ENCODE peak calls at places on chromosomes 3 and 15, in nine cellular contexts. One of them, this sample, is unnamed.

GRCh38 chr3:172918165-172918564 is 167.6 kb downstream of the ECT2 start:
- DNase-seq in spleen: no peak
- DNase-seq in astrocyte of the spinal cord: peak
- DNase-seq in GM12865: no peak
- DNase-seq in CD8-positive, alpha-beta T cell: no peak
- DNase-seq in OCI-LY7: no peak
- DNase-seq in tibial nerve: no peak
- DNase-seq in gastrocnemius medialis: no peak
- DNase-seq in lung: no peak
- DNase-seq in this sample: no peak

GRCh38 chr15:74345051-74345450 is 22.4 kb downstream of the CYP11A1 start:
- DNase-seq in spleen: peak
- DNase-seq in astrocyte of the spinal cord: peak
- DNase-seq in GM12865: no peak
- DNase-seq in CD8-positive, alpha-beta T cell: no peak
- DNase-seq in OCI-LY7: no peak
- DNase-seq in tibial nerve: no peak
- DNase-seq in gastrocnemius medialis: no peak
- DNase-seq in lung: no peak
- DNase-seq in this sample: no peak

GRCh38 chr3:14719006-14719405 is 44.1 kb downstream of the C3orf20 start:
- DNase-seq in spleen: no peak
- DNase-seq in astrocyte of the spinal cord: no peak
- DNase-seq in GM12865: peak
- DNase-seq in CD8-positive, alpha-beta T cell: no peak
- DNase-seq in OCI-LY7: no peak
- DNase-seq in tibial nerve: no peak
- DNase-seq in gastrocnemius medialis: no peak
- DNase-seq in lung: no peak
- DNase-seq in this sample: no peak

GRCh38 chr3:124791639-124792111 is 61.4 kb downstream of the UMPS start:
- DNase-seq in spleen: no peak
- DNase-seq in astrocyte of the spinal cord: peak
- DNase-seq in GM12865: peak
- DNase-seq in CD8-positive, alpha-beta T cell: no peak
- DNase-seq in OCI-LY7: no peak
- DNase-seq in tibial nerve: no peak
- DNase-seq in gastrocnemius medialis: no peak
- DNase-seq in lung: peak
- DNase-seq in this sample: peak

GRCh38 chr3:164222200-164222599 is 856.1 kb downstream of the SI start:
- DNase-seq in spleen: no peak
- DNase-seq in astrocyte of the spinal cord: no peak
- DNase-seq in GM12865: no peak
- DNase-seq in CD8-positive, alpha-beta T cell: no peak
- DNase-seq in OCI-LY7: no peak
- DNase-seq in tibial nerve: no peak
- DNase-seq in gastrocnemius medialis: no peak
- DNase-seq in lung: no peak
- DNase-seq in this sample: no peak

GRCh38 chr15:35697549-35698299 is 151.8 kb upstream of the DPH6 start:
- DNase-seq in spleen: no peak
- DNase-seq in astrocyte of the spinal cord: peak
- DNase-seq in GM12865: no peak
- DNase-seq in CD8-positive, alpha-beta T cell: no peak
- DNase-seq in OCI-LY7: no peak
- DNase-seq in tibial nerve: peak
- DNase-seq in gastrocnemius medialis: no peak
- DNase-seq in lung: no peak
- DNase-seq in this sample: no peak

GRCh38 chr3:39130026-39130425 is 22.5 kb downstream of the TTC21A start:
- DNase-seq in spleen: peak
- DNase-seq in astrocyte of the spinal cord: no peak
- DNase-seq in GM12865: no peak
- DNase-seq in CD8-positive, alpha-beta T cell: no peak
- DNase-seq in OCI-LY7: no peak
- DNase-seq in tibial nerve: no peak
- DNase-seq in gastrocnemius medialis: no peak
- DNase-seq in lung: no peak
- DNase-seq in this sample: no peak

GRCh38 chr15:63381301-63382192 is at the start of gene CA12:
- DNase-seq in spleen: peak
- DNase-seq in astrocyte of the spinal cord: peak
- DNase-seq in GM12865: no peak
- DNase-seq in CD8-positive, alpha-beta T cell: no peak
- DNase-seq in OCI-LY7: no peak
- DNase-seq in tibial nerve: no peak
- DNase-seq in gastrocnemius medialis: no peak
- DNase-seq in lung: no peak
- DNase-seq in this sample: peak

DNA sequence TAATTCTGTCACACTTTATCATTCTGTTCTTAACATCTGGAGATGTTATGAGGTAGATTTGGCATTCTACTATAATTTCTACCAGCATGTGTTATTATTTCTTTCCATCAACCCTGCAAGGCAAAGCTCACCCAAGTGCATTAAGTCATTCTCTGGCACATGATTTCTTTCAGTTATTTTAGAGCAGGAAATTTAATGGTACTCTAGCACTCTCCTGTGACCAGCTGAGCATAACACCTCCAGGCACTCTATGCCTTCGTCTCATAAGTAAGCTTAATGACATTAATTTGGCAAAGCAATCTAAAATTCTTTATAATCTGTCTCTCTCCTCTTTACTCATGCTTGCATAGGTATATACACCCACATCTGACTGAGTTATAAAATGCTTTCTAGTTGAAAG is 300.2 kb upstream of the GPR149 start:
- DNase-seq in spleen: no peak
- DNase-seq in astrocyte of the spinal cord: no peak
- DNase-seq in GM12865: no peak
- DNase-seq in CD8-positive, alpha-beta T cell: no peak
- DNase-seq in OCI-LY7: no peak
- DNase-seq in tibial nerve: no peak
- DNase-seq in gastrocnemius medialis: no peak
- DNase-seq in lung: no peak
- DNase-seq in this sample: no peak
- TF ChIP-seq CTCF in spleen: no peak
- TF ChIP-seq CTCF in astrocyte of the spinal cord: no peak
- TF ChIP-seq CTCF in GM12865: no peak
- TF ChIP-seq CTCF in CD8-positive, alpha-beta T cell: no peak
- TF ChIP-seq CTCF in OCI-LY7: peak
- TF ChIP-seq CTCF in tibial nerve: no peak
- TF ChIP-seq CTCF in gastrocnemius medialis: no peak
- TF ChIP-seq CTCF in lung: no peak
- TF ChIP-seq CTCF in this sample: peak

GRCh38 chr15:45093622-45094357 is 20.2 kb downstream of the DUOX2 start:
- DNase-seq in spleen: no peak
- DNase-seq in astrocyte of the spinal cord: no peak
- DNase-seq in GM12865: no peak
- DNase-seq in CD8-positive, alpha-beta T cell: no peak
- DNase-seq in OCI-LY7: no peak
- DNase-seq in tibial nerve: no peak
- DNase-seq in gastrocnemius medialis: no peak
- DNase-seq in lung: no peak
- DNase-seq in this sample: no peak

GRCh38 chr15:45091581-45091980 is 22.4 kb downstream of the DUOX2 start:
- DNase-seq in spleen: no peak
- DNase-seq in astrocyte of the spinal cord: no peak
- DNase-seq in GM12865: no peak
- DNase-seq in CD8-positive, alpha-beta T cell: no peak
- DNase-seq in OCI-LY7: no peak
- DNase-seq in tibial nerve: no peak
- DNase-seq in gastrocnemius medialis: no peak
- DNase-seq in lung: no peak
- DNase-seq in this sample: no peak

GRCh38 chr15:45091161-45091560 is 22.8 kb downstream of the DUOX2 start:
- DNase-seq in spleen: no peak
- DNase-seq in astrocyte of the spinal cord: no peak
- DNase-seq in GM12865: no peak
- DNase-seq in CD8-positive, alpha-beta T cell: no peak
- DNase-seq in OCI-LY7: no peak
- DNase-seq in tibial nerve: no peak
- DNase-seq in gastrocnemius medialis: no peak
- DNase-seq in lung: no peak
- DNase-seq in this sample: no peak

GRCh38 chr15:45094358-45094730 is 19.6 kb downstream of the DUOX2 start:
- DNase-seq in spleen: no peak
- DNase-seq in astrocyte of the spinal cord: no peak
- DNase-seq in GM12865: no peak
- DNase-seq in CD8-positive, alpha-beta T cell: no peak
- DNase-seq in OCI-LY7: no peak
- DNase-seq in tibial nerve: no peak
- DNase-seq in gastrocnemius medialis: no peak
- DNase-seq in lung: no peak
- DNase-seq in this sample: no peak

DNA sequence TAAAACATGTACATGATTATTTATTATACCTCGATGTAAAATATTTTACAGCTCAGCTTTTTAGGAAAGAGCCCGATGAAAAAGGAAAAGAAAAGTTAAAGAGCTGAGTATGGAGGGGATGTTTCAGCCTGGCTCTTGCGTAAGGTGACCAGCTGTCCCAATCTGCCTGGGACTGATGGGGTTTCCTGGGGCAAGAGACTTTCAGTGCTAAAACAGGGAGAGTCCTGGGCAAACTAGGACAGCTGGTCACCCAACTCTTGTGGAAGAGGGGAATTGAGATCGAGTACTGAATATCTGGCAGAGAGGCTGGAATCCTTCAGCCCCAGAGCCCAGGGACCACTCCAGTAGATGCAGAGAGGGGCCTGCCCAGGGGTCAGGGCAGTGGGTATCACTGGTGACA is 21.0 kb downstream of the DUOX2 start:
- DNase-seq in spleen: no peak
- DNase-seq in astrocyte of the spinal cord: no peak
- DNase-seq in GM12865: no peak
- DNase-seq in CD8-positive, alpha-beta T cell: no peak
- DNase-seq in OCI-LY7: no peak
- DNase-seq in tibial nerve: no peak
- DNase-seq in gastrocnemius medialis: no peak
- DNase-seq in lung: no peak
- DNase-seq in this sample: no peak
- H3K4me3 ChIP-seq in spleen: no peak
- H3K4me3 ChIP-seq in astrocyte of the spinal cord: no peak
- H3K4me3 ChIP-seq in GM12865: no peak
- H3K4me3 ChIP-seq in CD8-positive, alpha-beta T cell: no peak
- H3K4me3 ChIP-seq in OCI-LY7: no peak
- H3K4me3 ChIP-seq in tibial nerve: no peak
- H3K4me3 ChIP-seq in gastrocnemius medialis: no peak
- H3K4me3 ChIP-seq in lung: no peak
- H3K4me3 ChIP-seq in this sample: no peak

DNA sequence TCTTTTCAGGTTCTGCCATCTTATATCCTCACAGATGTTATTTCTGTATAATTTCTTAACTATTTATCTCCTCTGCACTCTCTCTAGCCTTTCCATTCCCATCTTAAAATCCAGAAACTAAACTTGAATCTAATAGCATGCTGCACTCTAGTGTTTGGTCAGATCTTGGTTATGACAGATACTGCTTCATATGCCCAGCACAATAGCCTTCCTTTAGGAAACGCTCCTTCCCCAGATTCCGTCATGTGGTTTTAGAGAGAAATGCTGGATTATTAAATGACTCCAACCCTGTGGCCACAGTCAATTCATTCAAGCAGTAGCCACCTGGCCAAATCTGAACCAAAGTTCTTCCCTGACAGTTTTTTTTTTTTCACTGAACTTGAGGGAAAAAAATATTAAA is 19.4 kb downstream of the RASGRP1 start:
- DNase-seq in spleen: no peak
- DNase-seq in astrocyte of the spinal cord: no peak
- DNase-seq in GM12865: no peak
- DNase-seq in CD8-positive, alpha-beta T cell: no peak
- DNase-seq in OCI-LY7: no peak
- DNase-seq in tibial nerve: no peak
- DNase-seq in gastrocnemius medialis: no peak
- DNase-seq in lung: no peak
- DNase-seq in this sample: no peak
- TF ChIP-seq CTCF in spleen: no peak
- TF ChIP-seq CTCF in astrocyte of the spinal cord: no peak
- TF ChIP-seq CTCF in GM12865: no peak
- TF ChIP-seq CTCF in CD8-positive, alpha-beta T cell: no peak
- TF ChIP-seq CTCF in OCI-LY7: no peak
- TF ChIP-seq CTCF in tibial nerve: no peak
- TF ChIP-seq CTCF in gastrocnemius medialis: no peak
- TF ChIP-seq CTCF in lung: no peak
- TF ChIP-seq CTCF in this sample: no peak

GRCh38 chr3:47009225-47010049 is 30.0 kb downstream of the NBEAL2 start:
- DNase-seq in spleen: peak
- DNase-seq in astrocyte of the spinal cord: peak
- DNase-seq in GM12865: peak
- DNase-seq in CD8-positive, alpha-beta T cell: peak
- DNase-seq in OCI-LY7: peak
- DNase-seq in tibial nerve: peak
- DNase-seq in gastrocnemius medialis: peak
- DNase-seq in lung: peak
- DNase-seq in this sample: peak
- H3K4me3 ChIP-seq in spleen: peak
- H3K4me3 ChIP-seq in astrocyte of the spinal cord: peak
- H3K4me3 ChIP-seq in GM12865: peak
- H3K4me3 ChIP-seq in CD8-positive, alpha-beta T cell: peak
- H3K4me3 ChIP-seq in OCI-LY7: no peak
- H3K4me3 ChIP-seq in tibial nerve: peak
- H3K4me3 ChIP-seq in gastrocnemius medialis: peak
- H3K4me3 ChIP-seq in lung: peak
- H3K4me3 ChIP-seq in this sample: peak

GRCh38 chr3:131053021-131053420 is 26.3 kb downstream of the NEK11 start:
- DNase-seq in spleen: no peak
- DNase-seq in astrocyte of the spinal cord: peak
- DNase-seq in GM12865: peak
- DNase-seq in CD8-positive, alpha-beta T cell: no peak
- DNase-seq in OCI-LY7: no peak
- DNase-seq in tibial nerve: no peak
- DNase-seq in gastrocnemius medialis: no peak
- DNase-seq in lung: no peak
- DNase-seq in this sample: no peak
- TF ChIP-seq CTCF in spleen: no peak
- TF ChIP-seq CTCF in astrocyte of the spinal cord: peak
- TF ChIP-seq CTCF in GM12865: peak
- TF ChIP-seq CTCF in CD8-positive, alpha-beta T cell: no peak
- TF ChIP-seq CTCF in OCI-LY7: peak
- TF ChIP-seq CTCF in tibial nerve: peak
- TF ChIP-seq CTCF in gastrocnemius medialis: peak
- TF ChIP-seq CTCF in lung: no peak
- TF ChIP-seq CTCF in this sample: peak